ENCODE peak calls at places on chromosomes 13 and 19, in six cellular contexts. Z is SK-N-SH, J is MM.1S, O is GM23338, T is hepatocyte, I is HCT116. W is an unnamed sample.

GRCh38 chr13:64756621-64757020 is 2473.5 kb downstream of the PCDH9 start:
- DNase-seq in Z (no peak), J (no peak), O (no peak), T (no peak), I (no peak), W (no peak)

GRCh38 chr19:40445006-40445312 is 824 bp upstream of the SERTAD3 start:
- DNase-seq in Z (no peak), J (no peak), O (no peak), T (no peak), I (no peak), W (no peak)

GRCh38 chr19:29690842-29691241 is 24.2 kb downstream of the C19orf12 start:
- DNase-seq in Z (no peak), J (peak; percentile 53), O (peak; percentile 83), T (no peak), I (peak; percentile 23), W (peak; percentile 65)

GRCh38 chr13:80463673-80464352 is 122.9 kb upstream of the SPRY2 start:
- DNase-seq in Z (no peak), J (no peak), O (no peak), T (no peak), I (no peak), W (no peak)

GRCh38 chr19:41702208-41702651 is 6.2 kb upstream of the CEACAM5 start:
- DNase-seq in Z (no peak), J (no peak), O (no peak), T (no peak), I (no peak), W (peak; percentile 47)

GRCh38 chr13:103164239-103164638 is 98.0 kb upstream of the SLC10A2 start:
- DNase-seq in Z (no peak), J (no peak), O (no peak), T (no peak), I (no peak), W (no peak)

GRCh38 chr13:36362914-36363313 is 16.7 kb upstream of the SPART start:
- DNase-seq in Z (no peak), J (peak; percentile 10), O (no peak), T (no peak), I (no peak), W (no peak)

GRCh38 chr19:36972594-36972993 is 56.5 kb downstream of the ZNF568 start:
- DNase-seq in Z (no peak), J (no peak), O (peak; percentile 56), T (no peak), I (no peak), W (peak; percentile 15)

GRCh38 chr13:114102521-114103288 is 29.7 kb downstream of the RASA3 start:
- DNase-seq in Z (peak; percentile 35), J (no peak), O (no peak), T (no peak), I (no peak), W (no peak)

GRCh38 chr19:20999731-21000352 is 20.6 kb upstream of the ZNF430 start:
- DNase-seq in Z (peak; percentile 95), J (peak; percentile 88), O (peak; percentile 98), T (peak; percentile 93), I (no peak), W (peak; percentile 97)

GRCh38 chr19:16429066-16429758 is 42.6 kb downstream of the EPS15L1 start:
- DNase-seq in Z (peak; percentile 79), J (no peak), O (no peak), T (no peak), I (no peak), W (no peak)

GRCh38 chr13:24617394-24618218 is 62.6 kb upstream of the ATP12A start:
- DNase-seq in Z (no peak), J (no peak), O (no peak), T (no peak), I (no peak), W (no peak)

GRCh38 chr19:3250675-3251074 is 26.2 kb downstream of the CELF5 start:
- DNase-seq in Z (peak; percentile 62), J (no peak), O (peak; percentile 62), T (no peak), I (peak; percentile 42), W (peak; percentile 43)

GRCh38 chr19:16626796-16627193 is 1.2 kb downstream of the MED26 start:
- DNase-seq in Z (peak; percentile 36), J (no peak), O (no peak), T (peak; percentile 24), I (no peak), W (peak; percentile 43)

GRCh38 chr13:110470272-110471009 is 91.1 kb downstream of the RAB20 start:
- DNase-seq in Z (peak; percentile 69), J (no peak), O (no peak), T (no peak), I (no peak), W (no peak)

GRCh38 chr13:98174995-98175394 is 2.1 kb downstream of the RNF113B start:
- DNase-seq in Z (no peak), J (no peak), O (no peak), T (no peak), I (no peak), W (peak; percentile 21)

GRCh38 chr13:100789025-100789424 is 114.4 kb upstream of the TMTC4 start:
- DNase-seq in Z (no peak), J (peak; percentile 61), O (no peak), T (no peak), I (no peak), W (no peak)

GRCh38 chr19:28168557-28168956 is 1044.4 kb downstream of the UQCRFS1 start:
- DNase-seq in Z (no peak), J (no peak), O (peak; percentile 79), T (no peak), I (no peak), W (no peak)

GRCh38 chr19:32781280-32781679 is 61.7 kb downstream of the TDRD12 start:
- DNase-seq in Z (no peak), J (no peak), O (no peak), T (no peak), I (no peak), W (no peak)

GRCh38 chr19:3455960-3456601 is 24.2 kb downstream of the SMIM24 start:
- DNase-seq in Z (peak; percentile 32), J (no peak), O (no peak), T (no peak), I (no peak), W (no peak)

GRCh38 chr19:4144666-4145261 is 8.7 kb upstream of the CREB3L3 start:
- DNase-seq in Z (peak; percentile 12), J (no peak), O (no peak), T (peak; percentile 75), I (peak; percentile 82), W (peak; percentile 58)

GRCh38 chr19:58181902-58182576 is 822 bp upstream of the ZNF274 start:
- DNase-seq in Z (no peak), J (peak; percentile 55), O (peak; percentile 82), T (no peak), I (no peak), W (peak; percentile 34)

GRCh38 chr19:40335855-40336700 is 12.1 kb downstream of the C19orf47 start:
- DNase-seq in Z (no peak), J (no peak), O (no peak), T (no peak), I (no peak), W (peak; percentile 9)

GRCh38 chr13:95226932-95227718 is 74.1 kb downstream of the ABCC4 start:
- DNase-seq in Z (no peak), J (peak; percentile 70), O (no peak), T (no peak), I (no peak), W (no peak)

GRCh38 chr13:110509971-110510786 is 51.3 kb downstream of the RAB20 start:
- DNase-seq in Z (no peak), J (no peak), O (no peak), T (no peak), I (no peak), W (peak; percentile 40)

GRCh38 chr19:22622020-22622419 is 12.1 kb upstream of the ZNF492 start:
- DNase-seq in Z (no peak), J (no peak), O (no peak), T (no peak), I (no peak), W (no peak)

GRCh38 chr13:83839158-83839557 is 43.1 kb downstream of the SLITRK1 start:
- DNase-seq in Z (no peak), J (no peak), O (peak; percentile 36), T (no peak), I (no peak), W (no peak)

GRCh38 chr19:1377965-1378785 is 5.5 kb upstream of the NDUFS7 start:
- DNase-seq in Z (no peak), J (no peak), O (no peak), T (no peak), I (no peak), W (no peak)

GRCh38 chr19:34232566-34233481 is 21.5 kb upstream of the GARRE1 start:
- DNase-seq in Z (no peak), J (no peak), O (no peak), T (peak; percentile 49), I (peak; percentile 57), W (peak; percentile 96)

GRCh38 chr13:104949840-104950805 is 1585.3 kb downstream of the EFNB2 start:
- DNase-seq in Z (no peak), J (no peak), O (no peak), T (no peak), I (no peak), W (no peak)

GRCh38 chr13:51995677-51996551 is 15.3 kb downstream of the ATP7B start:
- DNase-seq in Z (no peak), J (no peak), O (peak; percentile 33), T (no peak), I (no peak), W (no peak)

GRCh38 chr19:57620673-57621348 is 6.8 kb downstream of the ZNF134 start:
- DNase-seq in Z (no peak), J (no peak), O (peak; percentile 40), T (no peak), I (no peak), W (peak; percentile 38)

GRCh38 chr13:42041684-42042035 is 6.8 kb upstream of the DGKH start:
- DNase-seq in Z (peak; percentile 75), J (no peak), O (peak; percentile 83), T (peak; percentile 83), I (no peak), W (peak; percentile 89)

GRCh38 chr19:58182577-58182988 is 278 bp upstream of the ZNF274 start:
- DNase-seq in Z (peak; percentile 90), J (no peak), O (no peak), T (no peak), I (no peak), W (no peak)

GRCh38 chr19:6424190-6424938 is at the start of gene KHSRP:
- DNase-seq in Z (peak; percentile 98), J (peak; percentile 13), O (peak; percentile 45), T (peak; percentile 56), I (no peak), W (peak; percentile 42)

GRCh38 chr19:50494186-50495019 is 16.6 kb downstream of the JOSD2 start:
- DNase-seq in Z (no peak), J (no peak), O (no peak), T (no peak), I (no peak), W (no peak)
- H3K9me2 ChIP-seq in Z (no peaks in the 10 kb centered on the region), J (no peaks in the 10 kb centered on the region), O (no peaks in the 10 kb centered on the region), T (no peaks in the 10 kb centered on the region), I (no peaks in the 10 kb centered on the region), W (no peaks in the 10 kb centered on the region)

GRCh38 chr19:38251564-38252051 is 4.6 kb downstream of the PPP1R14A start:
- DNase-seq in Z (no peak), J (no peak), O (peak; percentile 56), T (peak; percentile 56), I (no peak), W (peak; percentile 34)
- H3K9me2 ChIP-seq in Z (no peaks in the 10 kb centered on the region), J (no peaks in the 10 kb centered on the region), O (no peaks in the 10 kb centered on the region), T (no peaks in the 10 kb centered on the region), I (no peaks in the 10 kb centered on the region), W (no peaks in the 10 kb centered on the region)

GRCh38 chr19:13966684-13967128 is 14.4 kb downstream of the DCAF15 start:
- DNase-seq in Z (no peak), J (no peak), O (no peak), T (peak; percentile 2), I (no peak), W (no peak)
- H3K9me2 ChIP-seq in Z (no peaks in the 10 kb centered on the region), J (no peaks in the 10 kb centered on the region), O (no peaks in the 10 kb centered on the region), T (no peaks in the 10 kb centered on the region), I (no peaks in the 10 kb centered on the region), W (no peaks in the 10 kb centered on the region)

GRCh38 chr19:44943801-44944249 is 1.8 kb downstream of the APOC4 start:
- DNase-seq in Z (no peak), J (no peak), O (no peak), T (no peak), I (no peak), W (peak; percentile 69)
- H3K9me2 ChIP-seq in Z (no peaks in the 10 kb centered on the region), J (no peaks in the 10 kb centered on the region), O (no peaks in the 10 kb centered on the region), T (no peaks in the 10 kb centered on the region), I (no peaks in the 10 kb centered on the region), W (no peaks in the 10 kb centered on the region)